ENCODE peak calls at places on chromosomes 5 and 9, in ten cellular contexts. Q is renal cortical epithelial cell; I is GDM1; Z is fibroblast of pulmonary artery; R is activated CD4-positive, alpha-beta T cell treated with anti-CD3 and anti-CD28 coated beads, Interleukin-2, amount 50 U/mL, for 1 hour; N is ureter; K is Right ventricle myocardium superior; S is GM23338; C is AG10803; L is astrocyte. U is an unnamed sample.

GRCh38 chr9:130448771-130449170 is 4.0 kb downstream of the ASS1 start:
- DNase-seq in Q (peak), I (no peak), Z (no peak), R (no peak), N (no peak), K (no peak), S (no peak), C (no peak), L (peak), U (no peak)

GRCh38 chr9:93087971-93088655 is 7.9 kb upstream of the CARD19 start:
- DNase-seq in Q (no peak), I (no peak), Z (no peak), R (no peak), N (peak), K (no peak), S (no peak), C (no peak), L (no peak), U (no peak)

GRCh38 chr9:15696979-15697378 is 144.1 kb downstream of the CCDC171 start:
- DNase-seq in Q (no peak), I (no peak), Z (no peak), R (no peak), N (no peak), K (no peak), S (peak), C (peak), L (no peak), U (no peak)

GRCh38 chr9:132794730-132795380 is 83.2 kb downstream of the AK8 start:
- DNase-seq in Q (peak), I (no peak), Z (no peak), R (no peak), N (peak), K (no peak), S (peak), C (no peak), L (no peak), U (no peak)

GRCh38 chr5:43893951-43894684 is 291.1 kb downstream of the NNT start:
- DNase-seq in Q (no peak), I (no peak), Z (no peak), R (no peak), N (no peak), K (no peak), S (no peak), C (no peak), L (no peak), U (no peak)

GRCh38 chr5:57825026-57825683 is 342.5 kb upstream of the ACTBL2 start:
- DNase-seq in Q (peak), I (no peak), Z (peak), R (no peak), N (no peak), K (no peak), S (no peak), C (peak), L (peak), U (peak)

GRCh38 chr5:35436441-35437057 is 181.1 kb upstream of the SPEF2 start:
- DNase-seq in Q (peak), I (peak), Z (peak), R (no peak), N (no peak), K (no peak), S (peak), C (peak), L (no peak), U (no peak)

GRCh38 chr9:69771775-69772418 is 12.1 kb upstream of the PTAR1 start:
- DNase-seq in Q (peak), I (no peak), Z (peak), R (no peak), N (no peak), K (no peak), S (no peak), C (peak), L (peak), U (peak)

GRCh38 chr9:97831843-97832636 is 21.0 kb upstream of the FOXE1 start:
- DNase-seq in Q (no peak), I (peak), Z (no peak), R (no peak), N (no peak), K (no peak), S (peak), C (no peak), L (no peak), U (no peak)

GRCh38 chr5:134533115-134533815 is 7.8 kb downstream of the JADE2 start:
- DNase-seq in Q (no peak), I (no peak), Z (no peak), R (no peak), N (peak), K (peak), S (no peak), C (peak), L (no peak), U (peak)

GRCh38 chr9:19498015-19498414 is 89.2 kb downstream of the ACER2 start:
- DNase-seq in Q (peak), I (no peak), Z (peak), R (no peak), N (no peak), K (no peak), S (no peak), C (peak), L (no peak), U (peak)

GRCh38 chr9:35177520-35177919 is 15.7 kb downstream of the UNC13B start:
- DNase-seq in Q (no peak), I (no peak), Z (no peak), R (no peak), N (no peak), K (no peak), S (no peak), C (no peak), L (no peak), U (no peak)

GRCh38 chr9:11356101-11356500 is 743.3 kb upstream of the PTPRD start:
- DNase-seq in Q (peak), I (no peak), Z (no peak), R (no peak), N (no peak), K (no peak), S (no peak), C (no peak), L (no peak), U (no peak)

GRCh38 chr5:61277190-61277589 is 54.9 kb upstream of the ZSWIM6 start:
- DNase-seq in Q (peak), I (peak), Z (peak), R (no peak), N (no peak), K (no peak), S (peak), C (peak), L (peak), U (peak)

GRCh38 chr5:143454936-143455516 is 51.5 kb upstream of the NR3C1 start:
- DNase-seq in Q (no peak), I (no peak), Z (no peak), R (no peak), N (no peak), K (no peak), S (no peak), C (no peak), L (no peak), U (no peak)

GRCh38 chr5:158589939-158590338 is 509.8 kb downstream of the EBF1 start:
- DNase-seq in Q (no peak), I (no peak), Z (no peak), R (no peak), N (no peak), K (no peak), S (no peak), C (no peak), L (peak), U (no peak)

GRCh38 chr5:179008667-179009066 is 13.5 kb upstream of the GRM6 start:
- DNase-seq in Q (no peak), I (no peak), Z (peak), R (no peak), N (no peak), K (no peak), S (no peak), C (no peak), L (no peak), U (no peak)

GRCh38 chr9:117487555-117488175 is 72.8 kb upstream of the ASTN2 start:
- DNase-seq in Q (peak), I (peak), Z (peak), R (peak), N (peak), K (peak), S (peak), C (peak), L (peak), U (no peak)